ENCODE peak calls at places on chromosomes 7 and 10, in five cellular contexts. G is pancreas; P is CD8-positive, alpha-beta memory T cell; U is colonic mucosa; A is RWPE2. H is an unnamed sample.
A peak's percentile ranks its signal among the peaks of the same experiment; 100 is the strongest.

GRCh38 chr7:30995541-30995940 is 31.8 kb downstream of the GHRHR start:
- DNase-seq in G (no peak), P (no peak), U (no peak), A (no peak), H (no peak)

GRCh38 chr7:143126146-143126545 is 5.7 kb upstream of the PIP start:
- DNase-seq in G (no peak), P (no peak), U (no peak), A (no peak), H (peak; percentile 35)

GRCh38 chr10:112996462-112996861 is 46.4 kb downstream of the TCF7L2 start:
- DNase-seq in G (no peak), P (no peak), U (no peak), A (no peak), H (no peak)

GRCh38 chr7:112462236-112462635 is 12.0 kb downstream of the IFRD1 start:
- DNase-seq in G (no peak), P (no peak), U (peak; percentile 50), A (no peak), H (peak; percentile 87)

GRCh38 chr10:62618576-62619408 is 185.7 kb upstream of the ADO start:
- DNase-seq in G (no peak), P (no peak), U (peak; percentile 32), A (no peak), H (peak; percentile 77)

GRCh38 chr7:138632384-138632783 is 68.8 kb downstream of the SVOPL start:
- DNase-seq in G (no peak), P (no peak), U (no peak), A (no peak), H (no peak)

GRCh38 chr10:129613377-129613980 is 146.4 kb downstream of the MGMT start:
- DNase-seq in G (no peak), P (no peak), U (no peak), A (no peak), H (no peak)

GRCh38 chr7:101378808-101379207 is 16.1 kb downstream of the COL26A1 start:
- DNase-seq in G (no peak), P (no peak), U (no peak), A (no peak), H (peak; percentile 75)

GRCh38 chr10:124824507-124824906 is 22.9 kb downstream of the ABRAXAS2 start:
- DNase-seq in G (no peak), P (no peak), U (no peak), A (no peak), H (no peak)

GRCh38 chr7:4042402-4042801 is 639.7 kb upstream of the FOXK1 start:
- DNase-seq in G (no peak), P (no peak), U (no peak), A (no peak), H (peak; percentile 25)

GRCh38 chr7:7112868-7113267 is 69.5 kb upstream of the C1GALT1 start:
- DNase-seq in G (no peak), P (no peak), U (no peak), A (no peak), H (no peak)

GRCh38 chr7:130733866-130734524 is at the start of gene KLF14:
- DNase-seq in G (peak; percentile 66), P (peak; percentile 48), U (peak; percentile 20), A (no peak), H (no peak)

GRCh38 chr10:133336131-133337078 is at the start of gene CALY:
- DNase-seq in G (peak; percentile 81), P (peak; percentile 93), U (no peak), A (no peak), H (peak; percentile 56)

GRCh38 chr10:75358835-75359421 is 42.6 kb downstream of the ZNF503 start:
- DNase-seq in G (no peak), P (no peak), U (no peak), A (peak; percentile 82), H (no peak)

GRCh38 chr7:156344595-156344994 is 296.0 kb upstream of the RNF32 start:
- DNase-seq in G (no peak), P (no peak), U (no peak), A (no peak), H (no peak)

GRCh38 chr10:107969936-107970335 is 805.4 kb upstream of the SORCS1 start:
- DNase-seq in G (no peak), P (no peak), U (no peak), A (no peak), H (no peak)

GRCh38 chr7:47330561-47331178 is 251.2 kb downstream of the TNS3 start:
- DNase-seq in G (no peak), P (no peak), U (no peak), A (no peak), H (no peak)

GRCh38 chr7:114949227-114949626 is 27.3 kb downstream of the MDFIC start:
- DNase-seq in G (no peak), P (no peak), U (no peak), A (no peak), H (no peak)

GRCh38 chr7:77651544-77652162 is 44.6 kb upstream of the RSBN1L start:
- DNase-seq in G (no peak), P (peak; percentile 30), U (peak; percentile 55), A (no peak), H (peak; percentile 58)

GRCh38 chr10:20743935-20744334 is 153.2 kb downstream of the NEBL start:
- DNase-seq in G (no peak), P (no peak), U (no peak), A (no peak), H (no peak)

GRCh38 chr10:90930971-90931841 is 10.3 kb upstream of the ANKRD1 start:
- DNase-seq in G (no peak), P (no peak), U (no peak), A (no peak), H (peak; percentile 67)

GRCh38 chr10:12949248-12949647 is 52.3 kb downstream of the CCDC3 start:
- DNase-seq in G (no peak), P (no peak), U (no peak), A (no peak), H (no peak)

GRCh38 chr7:1815051-1815481 is 145.0 kb downstream of the ELFN1 start:
- DNase-seq in G (peak; percentile 46), P (no peak), U (no peak), A (no peak), H (no peak)

GRCh38 chr7:46559194-46559576 is 638.1 kb upstream of the IGFBP3 start:
- DNase-seq in G (no peak), P (no peak), U (no peak), A (no peak), H (no peak)

GRCh38 chr10:17782921-17783665 is 26.1 kb upstream of the MRC1 start:
- DNase-seq in G (no peak), P (no peak), U (no peak), A (peak; percentile 72), H (no peak)

GRCh38 chr7:100677308-100678095 is 4.0 kb downstream of the GNB2 start:
- DNase-seq in G (peak; percentile 80), P (no peak), U (no peak), A (no peak), H (no peak)

GRCh38 chr7:11193131-11193867 is 219.6 kb downstream of the PHF14 start:
- DNase-seq in G (no peak), P (no peak), U (no peak), A (no peak), H (no peak)

GRCh38 chr7:36994456-36995112 is 270.3 kb upstream of the AOAH start:
- DNase-seq in G (no peak), P (no peak), U (no peak), A (no peak), H (no peak)

GRCh38 chr7:1938788-1939433 is 268.8 kb downstream of the ELFN1 start:
- DNase-seq in G (peak; percentile 55), P (peak; percentile 28), U (no peak), A (no peak), H (no peak)

GRCh38 chr10:5583525-5584175 is 58.9 kb downstream of the CALML3 start:
- DNase-seq in G (peak; percentile 86), P (no peak), U (peak; percentile 66), A (no peak), H (no peak)

GRCh38 chr10:35216303-35216905 is 89.8 kb downstream of the CREM start:
- DNase-seq in G (no peak), P (no peak), U (peak; percentile 28), A (no peak), H (no peak)

GRCh38 chr10:15368456-15368855 is 2.6 kb downstream of the FAM171A1 start:
- DNase-seq in G (no peak), P (no peak), U (no peak), A (no peak), H (no peak)

GRCh38 chr10:15370212-15370740 is 813 bp downstream of the FAM171A1 start:
- DNase-seq in G (peak; percentile 69), P (peak; percentile 13), U (peak; percentile 38), A (no peak), H (no peak)

GRCh38 chr10:15369642-15370211 is 1.4 kb downstream of the FAM171A1 start:
- DNase-seq in G (peak; percentile 72), P (peak; percentile 1), U (peak; percentile 43), A (no peak), H (no peak)

GRCh38 chr10:15373199-15373598 is 2.1 kb upstream of the FAM171A1 start:
- DNase-seq in G (no peak), P (no peak), U (no peak), A (no peak), H (no peak)

GRCh38 chr10:15370741-15371701 is at the start of gene FAM171A1:
- DNase-seq in G (peak; percentile 88), P (peak; percentile 46), U (peak; percentile 72), A (no peak), H (peak; percentile 76)
- H3K4me3 ChIP-seq in G (peak within 1 kb of the TSS; percentile 63), P (peak within 1 kb of the TSS; percentile 30), U (peak within 1 kb of the TSS; percentile 83), A (peak within 1 kb of the TSS; percentile 94), H (peak within 1 kb of the TSS; percentile 67)

DNA sequence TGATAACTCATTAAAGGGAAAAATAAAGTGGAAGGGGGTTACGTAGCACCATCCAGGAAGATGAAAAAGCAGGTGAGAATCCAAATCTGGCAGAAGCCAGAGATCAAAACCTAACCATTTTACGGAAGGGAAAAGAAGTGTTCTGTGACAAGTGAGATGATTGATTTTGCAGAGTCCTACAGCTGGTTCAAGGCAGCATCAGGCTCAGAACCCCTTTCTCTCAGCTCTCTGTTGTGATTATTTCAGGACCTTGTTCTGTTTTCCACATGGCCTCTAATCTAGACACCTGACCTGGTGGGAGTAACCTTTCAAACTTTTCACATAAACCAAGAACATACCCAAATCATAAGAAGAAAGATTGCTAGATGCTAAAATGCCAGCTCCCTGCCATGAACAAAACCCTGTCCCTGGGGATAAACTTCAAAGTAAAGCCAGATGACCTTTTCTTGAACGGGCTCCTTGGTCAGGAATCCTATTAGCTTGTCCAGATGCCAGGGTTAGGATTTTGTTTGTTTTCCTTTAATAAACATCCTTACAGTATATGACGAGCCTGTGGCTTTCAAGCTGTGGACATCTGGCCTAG is 5.9 kb downstream of the DUSP5 start:
- DNase-seq in G (no peak), P (no peak), U (no peak), A (no peak), H (no peak)
- H3K4me1 ChIP-seq in G (peaks cover 30% of the 10 kb centered on the region), P (peaks cover 70% of the 10 kb centered on the region), U (peaks cover 7% of the 10 kb centered on the region), A (peaks cover 21% of the 10 kb centered on the region), H (peaks cover 63% of the 10 kb centered on the region)

GRCh38 chr10:117165557-117166419 is 27.7 kb upstream of the VAX1 start:
- DNase-seq in G (peak; percentile 79), P (no peak), U (no peak), A (peak; percentile 47), H (peak; percentile 94)
- H3K27me3 ChIP-seq in G (peaks cover 14% of the 10 kb centered on the region), P (peaks cover 70% of the 10 kb centered on the region), U (peaks cover 93% of the 10 kb centered on the region), A (peaks cover 99% of the 10 kb centered on the region), H (no peaks in the 10 kb centered on the region)

DNA sequence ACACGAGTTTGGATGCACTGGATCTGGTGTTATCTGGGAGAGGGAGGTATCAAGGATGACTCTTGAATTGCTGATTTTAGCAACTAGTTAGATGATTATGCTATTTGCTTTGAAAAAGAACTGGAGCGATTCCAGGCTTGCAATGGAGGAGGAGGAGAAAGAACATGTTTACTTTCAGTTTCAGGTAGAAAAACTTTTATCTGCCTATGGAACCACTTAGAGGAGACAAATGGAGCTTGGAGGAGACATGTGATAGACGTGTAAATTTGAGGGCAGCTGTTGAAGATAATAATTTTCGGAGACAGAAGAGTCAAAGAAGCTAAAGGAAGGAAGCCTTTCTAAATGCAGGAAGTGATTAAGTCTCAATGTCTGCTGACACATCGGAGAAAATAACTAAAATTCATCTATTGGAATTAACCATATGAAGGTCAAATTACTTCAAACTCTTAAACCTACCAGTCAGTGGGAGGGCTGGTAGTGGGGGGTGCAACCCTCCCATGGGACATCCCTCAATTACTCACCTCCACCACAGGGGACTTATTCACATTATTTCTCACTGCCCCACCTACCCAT is 56.4 kb upstream of the GNAI1 start:
- DNase-seq in G (no peak), P (no peak), U (no peak), A (no peak), H (peak; percentile 86)
- H3K4me3 ChIP-seq in G (peak overlapping the region; percentile 19), P (peak overlapping the region; percentile 11), U (peak overlapping the region; percentile 9), A (peak overlapping the region; percentile 11), H (peak overlapping the region; percentile 27)

H was measured in A673.